ENCODE peak calls at places on chromosomes 13 and 19, in seven cellular contexts. One of them, this sample, is unnamed.

GRCh38 chr19:16385821-16386220 is 61.2 kb downstream of the KLF2 start:
- DNase-seq in SK-N-SH: no peak
- DNase-seq in GM12878: no peak
- DNase-seq in H1: no peak
- DNase-seq in K562: no peak
- DNase-seq in HepG2: no peak
- DNase-seq in HCT116: no peak
- DNase-seq in this sample: no peak

GRCh38 chr13:97122381-97122996 is 99.6 kb upstream of the MBNL2 start:
- DNase-seq in H1: no peak
- DNase-seq in GM12878: no peak
- DNase-seq in HepG2: no peak
- DNase-seq in SK-N-SH: no peak
- DNase-seq in K562: no peak
- DNase-seq in HCT116: peak
- DNase-seq in this sample: no peak

GRCh38 chr19:16527971-16528521 is 14.2 kb downstream of the CHERP start:
- DNase-seq in H1: peak
- DNase-seq in HepG2: no peak
- DNase-seq in SK-N-SH: peak
- DNase-seq in K562: peak
- DNase-seq in HCT116: no peak
- DNase-seq in GM12878: no peak
- DNase-seq in this sample: no peak

GRCh38 chr19:52248256-52248655 is 21.1 kb upstream of the ZNF766 start:
- DNase-seq in SK-N-SH: peak
- DNase-seq in HCT116: peak
- DNase-seq in K562: peak
- DNase-seq in H1: peak
- DNase-seq in GM12878: no peak
- DNase-seq in HepG2: peak
- DNase-seq in this sample: no peak

GRCh38 chr13:30577381-30577780 is 40.3 kb upstream of the USPL1 start:
- DNase-seq in SK-N-SH: no peak
- DNase-seq in H1: no peak
- DNase-seq in HCT116: peak
- DNase-seq in K562: peak
- DNase-seq in HepG2: peak
- DNase-seq in GM12878: peak
- DNase-seq in this sample: no peak

GRCh38 chr19:37551123-37551993 is 43.2 kb downstream of the ZNF571 start:
- DNase-seq in HepG2: no peak
- DNase-seq in K562: peak
- DNase-seq in GM12878: no peak
- DNase-seq in HCT116: no peak
- DNase-seq in SK-N-SH: peak
- DNase-seq in H1: no peak
- DNase-seq in this sample: no peak

GRCh38 chr19:46488551-46488950 is 7.1 kb downstream of the PNMA8B start:
- DNase-seq in GM12878: no peak
- DNase-seq in HepG2: no peak
- DNase-seq in SK-N-SH: no peak
- DNase-seq in K562: no peak
- DNase-seq in H1: peak
- DNase-seq in HCT116: no peak
- DNase-seq in this sample: no peak

GRCh38 chr19:45403781-45404556 is 900 bp downstream of the PPP1R13L start:
- DNase-seq in GM12878: no peak
- DNase-seq in HCT116: no peak
- DNase-seq in K562: peak
- DNase-seq in HepG2: peak
- DNase-seq in H1: peak
- DNase-seq in SK-N-SH: peak
- DNase-seq in this sample: peak

GRCh38 chr19:17306285-17306714 is 628 bp downstream of the MRPL34 start:
- DNase-seq in GM12878: no peak
- DNase-seq in K562: no peak
- DNase-seq in HCT116: no peak
- DNase-seq in SK-N-SH: no peak
- DNase-seq in HepG2: no peak
- DNase-seq in H1: no peak
- DNase-seq in this sample: no peak

GRCh38 chr19:31297991-31298390 is 51.2 kb downstream of the TSHZ3 start:
- DNase-seq in SK-N-SH: no peak
- DNase-seq in HCT116: no peak
- DNase-seq in K562: no peak
- DNase-seq in GM12878: no peak
- DNase-seq in H1: no peak
- DNase-seq in HepG2: no peak
- DNase-seq in this sample: no peak

GRCh38 chr13:44306401-44307192 is 67.0 kb upstream of the SERP2 start:
- DNase-seq in GM12878: no peak
- DNase-seq in HCT116: peak
- DNase-seq in HepG2: no peak
- DNase-seq in K562: no peak
- DNase-seq in H1: peak
- DNase-seq in SK-N-SH: no peak
- DNase-seq in this sample: no peak

GRCh38 chr13:46097015-46097414 is 7.8 kb downstream of the CPB2 start:
- DNase-seq in H1: no peak
- DNase-seq in HepG2: no peak
- DNase-seq in SK-N-SH: no peak
- DNase-seq in GM12878: no peak
- DNase-seq in K562: no peak
- DNase-seq in HCT116: no peak
- DNase-seq in this sample: no peak

GRCh38 chr19:28402701-28403290 is 810.2 kb downstream of the UQCRFS1 start:
- DNase-seq in GM12878: no peak
- DNase-seq in HCT116: no peak
- DNase-seq in H1: no peak
- DNase-seq in SK-N-SH: no peak
- DNase-seq in HepG2: no peak
- DNase-seq in K562: no peak
- DNase-seq in this sample: no peak

GRCh38 chr13:113837554-113838355 is 26.1 kb downstream of the GAS6 start:
- DNase-seq in H1: no peak
- DNase-seq in K562: peak
- DNase-seq in HCT116: peak
- DNase-seq in GM12878: no peak
- DNase-seq in SK-N-SH: peak
- DNase-seq in HepG2: peak
- DNase-seq in this sample: no peak

GRCh38 chr13:72839831-72840426 is 58.0 kb downstream of the PIBF1 start:
- DNase-seq in HCT116: peak
- DNase-seq in SK-N-SH: peak
- DNase-seq in HepG2: peak
- DNase-seq in K562: peak
- DNase-seq in H1: peak
- DNase-seq in GM12878: peak
- DNase-seq in this sample: peak

GRCh38 chr13:78045916-78046315 is 127.3 kb upstream of the EDNRB start:
- DNase-seq in GM12878: no peak
- DNase-seq in K562: no peak
- DNase-seq in H1: no peak
- DNase-seq in HepG2: no peak
- DNase-seq in HCT116: no peak
- DNase-seq in SK-N-SH: no peak
- DNase-seq in this sample: no peak

GRCh38 chr13:95457294-95457693 is 95.2 kb upstream of the CLDN10 start:
- DNase-seq in HCT116: no peak
- DNase-seq in SK-N-SH: no peak
- DNase-seq in GM12878: peak
- DNase-seq in H1: no peak
- DNase-seq in HepG2: no peak
- DNase-seq in K562: no peak
- DNase-seq in this sample: no peak

GRCh38 chr19:11434703-11435056 is 241 bp downstream of the ODAD3 start:
- DNase-seq in K562: no peak
- DNase-seq in HepG2: no peak
- DNase-seq in HCT116: no peak
- DNase-seq in SK-N-SH: no peak
- DNase-seq in H1: no peak
- DNase-seq in GM12878: no peak
- DNase-seq in this sample: no peak

GRCh38 chr19:49676690-49677231 is 310 bp upstream of the PRMT1 start:
- DNase-seq in HCT116: peak
- DNase-seq in GM12878: peak
- DNase-seq in SK-N-SH: peak
- DNase-seq in K562: peak
- DNase-seq in HepG2: peak
- DNase-seq in H1: peak
- DNase-seq in this sample: peak

GRCh38 chr13:97142452-97142851 is 79.7 kb upstream of the MBNL2 start:
- DNase-seq in GM12878: no peak
- DNase-seq in K562: peak
- DNase-seq in H1: no peak
- DNase-seq in HCT116: peak
- DNase-seq in HepG2: peak
- DNase-seq in SK-N-SH: no peak
- DNase-seq in this sample: no peak

GRCh38 chr19:20664917-20665781 is 3.8 kb upstream of the ZNF626 start:
- DNase-seq in HCT116: no peak
- DNase-seq in HepG2: peak
- DNase-seq in K562: peak
- DNase-seq in SK-N-SH: no peak
- DNase-seq in GM12878: no peak
- DNase-seq in H1: no peak
- DNase-seq in this sample: no peak

GRCh38 chr19:23460656-23461055 is 65.4 kb upstream of the ZNF91 start:
- DNase-seq in HCT116: no peak
- DNase-seq in SK-N-SH: no peak
- DNase-seq in HepG2: no peak
- DNase-seq in K562: no peak
- DNase-seq in GM12878: no peak
- DNase-seq in H1: no peak
- DNase-seq in this sample: no peak

GRCh38 chr13:97076898-97077297 is 82.6 kb upstream of the OXGR1 start:
- DNase-seq in HepG2: no peak
- DNase-seq in SK-N-SH: no peak
- DNase-seq in K562: no peak
- DNase-seq in GM12878: no peak
- DNase-seq in HCT116: no peak
- DNase-seq in H1: no peak
- DNase-seq in this sample: no peak

GRCh38 chr13:72983085-72983768 is 75.6 kb upstream of the KLF5 start:
- DNase-seq in GM12878: no peak
- DNase-seq in H1: no peak
- DNase-seq in HepG2: peak
- DNase-seq in K562: no peak
- DNase-seq in HCT116: no peak
- DNase-seq in SK-N-SH: no peak
- DNase-seq in this sample: peak

GRCh38 chr19:17450264-17451075 is 2.0 kb upstream of the TMEM221 start:
- DNase-seq in H1: no peak
- DNase-seq in K562: peak
- DNase-seq in SK-N-SH: no peak
- DNase-seq in GM12878: no peak
- DNase-seq in HCT116: peak
- DNase-seq in HepG2: no peak
- DNase-seq in this sample: no peak

GRCh38 chr19:33449799-33450198 is 71.8 kb downstream of the PEPD start:
- DNase-seq in K562: no peak
- DNase-seq in HCT116: no peak
- DNase-seq in H1: no peak
- DNase-seq in SK-N-SH: no peak
- DNase-seq in HepG2: no peak
- DNase-seq in GM12878: no peak
- DNase-seq in this sample: no peak
- TF ChIP-seq JUND in K562: no peak
- TF ChIP-seq JUND in HCT116: no peak
- TF ChIP-seq JUND in H1: no peak
- TF ChIP-seq JUND in SK-N-SH: no peak
- TF ChIP-seq JUND in HepG2: no peak
- TF ChIP-seq JUND in GM12878: no peak
- TF ChIP-seq JUND in this sample: no peak

GRCh38 chr19:48501446-48501960 is 10.1 kb downstream of the LMTK3 start:
- DNase-seq in HepG2: peak
- DNase-seq in K562: peak
- DNase-seq in H1: peak
- DNase-seq in HCT116: no peak
- DNase-seq in SK-N-SH: no peak
- DNase-seq in GM12878: peak
- DNase-seq in this sample: peak

GRCh38 chr19:48501961-48502719 is 9.5 kb downstream of the LMTK3 start:
- DNase-seq in H1: peak
- DNase-seq in SK-N-SH: peak
- DNase-seq in GM12878: peak
- DNase-seq in HepG2: peak
- DNase-seq in K562: peak
- DNase-seq in HCT116: peak
- DNase-seq in this sample: peak

GRCh38 chr19:48500830-48501445 is 10.7 kb downstream of the LMTK3 start:
- DNase-seq in GM12878: no peak
- DNase-seq in HepG2: no peak
- DNase-seq in HCT116: no peak
- DNase-seq in SK-N-SH: peak
- DNase-seq in K562: no peak
- DNase-seq in H1: no peak
- DNase-seq in this sample: no peak

GRCh38 chr19:48499352-48500090 is 12.1 kb downstream of the LMTK3 start:
- DNase-seq in H1: no peak
- DNase-seq in SK-N-SH: no peak
- DNase-seq in HCT116: no peak
- DNase-seq in GM12878: no peak
- DNase-seq in K562: no peak
- DNase-seq in HepG2: no peak
- DNase-seq in this sample: no peak

DNA sequence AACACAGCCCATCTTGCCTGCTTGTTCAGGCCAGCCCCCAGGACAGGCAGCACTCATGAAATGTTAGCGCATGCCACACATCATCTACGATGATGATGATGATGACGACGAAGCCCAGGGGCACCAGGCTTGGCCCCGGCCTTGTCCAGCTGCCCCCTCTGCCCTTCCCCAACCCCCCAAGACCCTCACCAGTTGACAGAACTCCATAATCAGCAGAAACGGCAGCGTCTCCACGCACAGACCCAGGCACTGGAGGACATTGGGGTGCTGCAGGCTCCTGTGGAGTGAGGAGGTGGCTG is 9.0 kb downstream of the LMTK3 start:
- DNase-seq in K562: no peak
- DNase-seq in H1: no peak
- DNase-seq in HCT116: no peak
- DNase-seq in SK-N-SH: no peak
- DNase-seq in GM12878: no peak
- DNase-seq in HepG2: no peak
- DNase-seq in this sample: no peak
- TF ChIP-seq JUND in K562: no peak
- TF ChIP-seq JUND in H1: no peak
- TF ChIP-seq JUND in HCT116: no peak
- TF ChIP-seq JUND in SK-N-SH: no peak
- TF ChIP-seq JUND in GM12878: no peak
- TF ChIP-seq JUND in HepG2: no peak
- TF ChIP-seq JUND in this sample: no peak

GRCh38 chr13:24220086-24220703 is 59.7 kb downstream of the SPATA13 start:
- DNase-seq in GM12878: no peak
- DNase-seq in K562: peak
- DNase-seq in H1: no peak
- DNase-seq in SK-N-SH: peak
- DNase-seq in HepG2: peak
- DNase-seq in HCT116: peak
- DNase-seq in this sample: peak
- TF ChIP-seq JUND in GM12878: no peak
- TF ChIP-seq JUND in K562: no peak
- TF ChIP-seq JUND in H1: no peak
- TF ChIP-seq JUND in SK-N-SH: no peak
- TF ChIP-seq JUND in HepG2: no peak
- TF ChIP-seq JUND in HCT116: no peak
- TF ChIP-seq JUND in this sample: no peak

GRCh38 chr19:33064778-33065550 is at the start of gene RHPN2:
- DNase-seq in HCT116: peak
- DNase-seq in K562: peak
- DNase-seq in H1: peak
- DNase-seq in GM12878: no peak
- DNase-seq in SK-N-SH: peak
- DNase-seq in HepG2: peak
- DNase-seq in this sample: peak
- TF ChIP-seq JUND in HCT116: no peak
- TF ChIP-seq JUND in K562: no peak
- TF ChIP-seq JUND in H1: no peak
- TF ChIP-seq JUND in GM12878: no peak
- TF ChIP-seq JUND in SK-N-SH: no peak
- TF ChIP-seq JUND in HepG2: no peak
- TF ChIP-seq JUND in this sample: no peak

This sample was measured in T47D.